ENCODE peak calls at places on chromosomes 1 and 21, in five cellular contexts. One of them, this sample, is unnamed.

GRCh38 chr1:201450721-201451291 is 18.2 kb downstream of the PHLDA3 start:
- DNase-seq in sigmoid colon: peak; percentile 90
- DNase-seq in fibroblast of pulmonary artery: peak; percentile 97
- DNase-seq in hepatocyte: peak; percentile 74
- DNase-seq in progenitor cell of endocrine pancreas: no peak
- DNase-seq in this sample: peak; percentile 69

GRCh38 chr1:92483442-92484170 is 3.1 kb downstream of the GFI1 start:
- DNase-seq in fibroblast of pulmonary artery: no peak
- DNase-seq in hepatocyte: peak; percentile 14
- DNase-seq in sigmoid colon: no peak
- DNase-seq in progenitor cell of endocrine pancreas: peak; percentile 15
- DNase-seq in this sample: no peak

GRCh38 chr1:193070942-193071341 is 11.5 kb downstream of the RO60 start:
- DNase-seq in sigmoid colon: no peak
- DNase-seq in hepatocyte: no peak
- DNase-seq in fibroblast of pulmonary artery: no peak
- DNase-seq in progenitor cell of endocrine pancreas: no peak
- DNase-seq in this sample: no peak

GRCh38 chr1:93304716-93305138 is 41.0 kb upstream of the DR1 start:
- DNase-seq in hepatocyte: peak; percentile 78
- DNase-seq in progenitor cell of endocrine pancreas: no peak
- DNase-seq in sigmoid colon: no peak
- DNase-seq in fibroblast of pulmonary artery: peak; percentile 85
- DNase-seq in this sample: peak; percentile 32

GRCh38 chr1:220880726-220881506 is 1.7 kb downstream of the HLX start:
- DNase-seq in hepatocyte: peak; percentile 60
- DNase-seq in fibroblast of pulmonary artery: peak; percentile 73
- DNase-seq in sigmoid colon: peak; percentile 96
- DNase-seq in progenitor cell of endocrine pancreas: no peak
- DNase-seq in this sample: no peak

GRCh38 chr1:208243522-208243850 is 698 bp downstream of the PLXNA2 start:
- DNase-seq in progenitor cell of endocrine pancreas: no peak
- DNase-seq in sigmoid colon: no peak
- DNase-seq in fibroblast of pulmonary artery: no peak
- DNase-seq in hepatocyte: no peak
- DNase-seq in this sample: peak; percentile 28

GRCh38 chr21:22898061-22898460 is 1899.9 kb downstream of the NCAM2 start:
- DNase-seq in sigmoid colon: no peak
- DNase-seq in progenitor cell of endocrine pancreas: no peak
- DNase-seq in fibroblast of pulmonary artery: no peak
- DNase-seq in hepatocyte: no peak
- DNase-seq in this sample: no peak

GRCh38 chr1:182198006-182198605 is 136.6 kb upstream of the ZNF648 start:
- DNase-seq in hepatocyte: no peak
- DNase-seq in fibroblast of pulmonary artery: no peak
- DNase-seq in sigmoid colon: no peak
- DNase-seq in progenitor cell of endocrine pancreas: no peak
- DNase-seq in this sample: no peak

GRCh38 chr21:14553422-14553821 is 7.3 kb upstream of the SAMSN1 start:
- DNase-seq in progenitor cell of endocrine pancreas: no peak
- DNase-seq in hepatocyte: no peak
- DNase-seq in sigmoid colon: no peak
- DNase-seq in fibroblast of pulmonary artery: no peak
- DNase-seq in this sample: no peak

GRCh38 chr1:200458780-200459179 is 48.9 kb upstream of the ZNF281 start:
- DNase-seq in hepatocyte: no peak
- DNase-seq in progenitor cell of endocrine pancreas: no peak
- DNase-seq in fibroblast of pulmonary artery: no peak
- DNase-seq in sigmoid colon: no peak
- DNase-seq in this sample: no peak

GRCh38 chr1:165062346-165062745 is 294.2 kb downstream of the LMX1A start:
- DNase-seq in fibroblast of pulmonary artery: no peak
- DNase-seq in progenitor cell of endocrine pancreas: no peak
- DNase-seq in sigmoid colon: no peak
- DNase-seq in hepatocyte: no peak
- DNase-seq in this sample: no peak

GRCh38 chr1:3011631-3012510 is 9.4 kb upstream of the ACTRT2 start:
- DNase-seq in fibroblast of pulmonary artery: no peak
- DNase-seq in progenitor cell of endocrine pancreas: no peak
- DNase-seq in hepatocyte: no peak
- DNase-seq in sigmoid colon: peak; percentile 53
- DNase-seq in this sample: no peak

GRCh38 chr1:207020016-207020708 is 12.4 kb downstream of the C1orf116 start:
- DNase-seq in progenitor cell of endocrine pancreas: no peak
- DNase-seq in hepatocyte: peak; percentile 77
- DNase-seq in sigmoid colon: no peak
- DNase-seq in fibroblast of pulmonary artery: no peak
- DNase-seq in this sample: no peak

GRCh38 chr1:52423771-52424170 is 19.4 kb downstream of the PRPF38A start:
- DNase-seq in progenitor cell of endocrine pancreas: no peak
- DNase-seq in hepatocyte: no peak
- DNase-seq in fibroblast of pulmonary artery: no peak
- DNase-seq in sigmoid colon: no peak
- DNase-seq in this sample: no peak

GRCh38 chr21:27477321-27477720 is 510.4 kb upstream of the ADAMTS5 start:
- DNase-seq in sigmoid colon: no peak
- DNase-seq in progenitor cell of endocrine pancreas: no peak
- DNase-seq in fibroblast of pulmonary artery: no peak
- DNase-seq in hepatocyte: no peak
- DNase-seq in this sample: no peak

GRCh38 chr21:31713973-31714740 is 17.8 kb downstream of the SCAF4 start:
- DNase-seq in sigmoid colon: no peak
- DNase-seq in fibroblast of pulmonary artery: no peak
- DNase-seq in progenitor cell of endocrine pancreas: no peak
- DNase-seq in hepatocyte: no peak
- DNase-seq in this sample: no peak

GRCh38 chr1:52633291-52633754 is 355 bp downstream of the SHISAL2A start:
- DNase-seq in progenitor cell of endocrine pancreas: peak; percentile 14
- DNase-seq in hepatocyte: peak; percentile 22
- DNase-seq in fibroblast of pulmonary artery: no peak
- DNase-seq in sigmoid colon: no peak
- DNase-seq in this sample: peak; percentile 34

GRCh38 chr1:220887868-220888664 is 8.8 kb downstream of the HLX start:
- DNase-seq in hepatocyte: no peak
- DNase-seq in progenitor cell of endocrine pancreas: no peak
- DNase-seq in sigmoid colon: no peak
- DNase-seq in fibroblast of pulmonary artery: no peak
- DNase-seq in this sample: no peak

GRCh38 chr1:55146781-55147180 is 68.4 kb downstream of the USP24 start:
- DNase-seq in sigmoid colon: peak; percentile 73
- DNase-seq in fibroblast of pulmonary artery: peak; percentile 31
- DNase-seq in hepatocyte: no peak
- DNase-seq in progenitor cell of endocrine pancreas: no peak
- DNase-seq in this sample: no peak

GRCh38 chr1:185996211-185996610 is 262.0 kb downstream of the HMCN1 start:
- DNase-seq in sigmoid colon: no peak
- DNase-seq in fibroblast of pulmonary artery: peak; percentile 67
- DNase-seq in progenitor cell of endocrine pancreas: no peak
- DNase-seq in hepatocyte: no peak
- DNase-seq in this sample: no peak

GRCh38 chr1:86470859-86471258 is 2.1 kb downstream of the CLCA1 start:
- DNase-seq in sigmoid colon: no peak
- DNase-seq in progenitor cell of endocrine pancreas: no peak
- DNase-seq in hepatocyte: no peak
- DNase-seq in fibroblast of pulmonary artery: no peak
- DNase-seq in this sample: no peak

GRCh38 chr1:71242239-71242638 is 161.4 kb upstream of the ZRANB2 start:
- DNase-seq in sigmoid colon: no peak
- DNase-seq in fibroblast of pulmonary artery: no peak
- DNase-seq in progenitor cell of endocrine pancreas: no peak
- DNase-seq in hepatocyte: no peak
- DNase-seq in this sample: no peak

GRCh38 chr21:42863504-42863870 is 15.9 kb downstream of the WDR4 start:
- DNase-seq in progenitor cell of endocrine pancreas: no peak
- DNase-seq in sigmoid colon: no peak
- DNase-seq in fibroblast of pulmonary artery: peak; percentile 13
- DNase-seq in hepatocyte: no peak
- DNase-seq in this sample: no peak

GRCh38 chr1:162696286-162696862 is 64.1 kb downstream of the DDR2 start:
- DNase-seq in hepatocyte: peak; percentile 86
- DNase-seq in progenitor cell of endocrine pancreas: peak; percentile 49
- DNase-seq in sigmoid colon: peak; percentile 95
- DNase-seq in fibroblast of pulmonary artery: peak; percentile 95
- DNase-seq in this sample: peak; percentile 59

GRCh38 chr1:143691400-143691891 is 280.3 kb downstream of the FAM72C start:
- DNase-seq in sigmoid colon: no peak
- DNase-seq in fibroblast of pulmonary artery: no peak
- DNase-seq in hepatocyte: no peak
- DNase-seq in progenitor cell of endocrine pancreas: no peak
- DNase-seq in this sample: no peak

GRCh38 chr21:18041012-18041411 is 203.6 kb upstream of the CHODL start:
- DNase-seq in hepatocyte: peak; percentile 25
- DNase-seq in fibroblast of pulmonary artery: peak; percentile 17
- DNase-seq in sigmoid colon: no peak
- DNase-seq in progenitor cell of endocrine pancreas: no peak
- DNase-seq in this sample: peak; percentile 29

GRCh38 chr1:107262472-107263286 is 121.8 kb downstream of the NTNG1 start:
- DNase-seq in hepatocyte: no peak
- DNase-seq in progenitor cell of endocrine pancreas: no peak
- DNase-seq in sigmoid colon: no peak
- DNase-seq in fibroblast of pulmonary artery: no peak
- DNase-seq in this sample: no peak

GRCh38 chr1:204408074-204408507 is 3.5 kb downstream of the PPP1R15B start:
- DNase-seq in sigmoid colon: peak; percentile 93
- DNase-seq in fibroblast of pulmonary artery: peak; percentile 80
- DNase-seq in hepatocyte: peak; percentile 57
- DNase-seq in progenitor cell of endocrine pancreas: no peak
- DNase-seq in this sample: no peak

GRCh38 chr1:173451981-173452380 is 25.2 kb upstream of the PRDX6 start:
- DNase-seq in sigmoid colon: peak; percentile 86
- DNase-seq in progenitor cell of endocrine pancreas: no peak
- DNase-seq in fibroblast of pulmonary artery: peak; percentile 21
- DNase-seq in hepatocyte: no peak
- DNase-seq in this sample: no peak

GRCh38 chr1:235864965-235865525 is 1.7 kb downstream of the LYST start:
- DNase-seq in progenitor cell of endocrine pancreas: no peak
- DNase-seq in hepatocyte: no peak
- DNase-seq in sigmoid colon: no peak
- DNase-seq in fibroblast of pulmonary artery: no peak
- DNase-seq in this sample: no peak

GRCh38 chr1:10681296-10682113 is 114.9 kb downstream of the CASZ1 start:
- DNase-seq in progenitor cell of endocrine pancreas: no peak
- DNase-seq in hepatocyte: no peak
- DNase-seq in fibroblast of pulmonary artery: no peak
- DNase-seq in sigmoid colon: no peak
- DNase-seq in this sample: no peak

GRCh38 chr1:228697209-228698016 is 37.9 kb upstream of the RHOU start:
- DNase-seq in hepatocyte: peak; percentile 78
- DNase-seq in progenitor cell of endocrine pancreas: no peak
- DNase-seq in sigmoid colon: peak; percentile 80
- DNase-seq in fibroblast of pulmonary artery: peak; percentile 96
- DNase-seq in this sample: no peak

GRCh38 chr1:228689255-228689654 is 46.0 kb upstream of the RHOU start:
- DNase-seq in fibroblast of pulmonary artery: no peak
- DNase-seq in hepatocyte: no peak
- DNase-seq in progenitor cell of endocrine pancreas: no peak
- DNase-seq in sigmoid colon: no peak
- DNase-seq in this sample: no peak

GRCh38 chr1:228687562-228687961 is 47.7 kb upstream of the RHOU start:
- DNase-seq in hepatocyte: no peak
- DNase-seq in sigmoid colon: no peak
- DNase-seq in progenitor cell of endocrine pancreas: no peak
- DNase-seq in fibroblast of pulmonary artery: no peak
- DNase-seq in this sample: no peak

GRCh38 chr1:228695015-228695955 is 40.0 kb upstream of the RHOU start:
- DNase-seq in hepatocyte: no peak
- DNase-seq in fibroblast of pulmonary artery: no peak
- DNase-seq in sigmoid colon: no peak
- DNase-seq in progenitor cell of endocrine pancreas: no peak
- DNase-seq in this sample: no peak

GRCh38 chr1:228691926-228692325 is 43.4 kb upstream of the RHOU start:
- DNase-seq in progenitor cell of endocrine pancreas: no peak
- DNase-seq in fibroblast of pulmonary artery: peak; percentile 74
- DNase-seq in sigmoid colon: no peak
- DNase-seq in hepatocyte: peak; percentile 68
- DNase-seq in this sample: peak; percentile 16
- TF ChIP-seq CTCF in progenitor cell of endocrine pancreas: peak; percentile 58
- TF ChIP-seq CTCF in fibroblast of pulmonary artery: peak; percentile 42
- TF ChIP-seq CTCF in sigmoid colon: no peak
- TF ChIP-seq CTCF in hepatocyte: peak; percentile 58
- TF ChIP-seq CTCF in this sample: peak; percentile 32

DNA sequence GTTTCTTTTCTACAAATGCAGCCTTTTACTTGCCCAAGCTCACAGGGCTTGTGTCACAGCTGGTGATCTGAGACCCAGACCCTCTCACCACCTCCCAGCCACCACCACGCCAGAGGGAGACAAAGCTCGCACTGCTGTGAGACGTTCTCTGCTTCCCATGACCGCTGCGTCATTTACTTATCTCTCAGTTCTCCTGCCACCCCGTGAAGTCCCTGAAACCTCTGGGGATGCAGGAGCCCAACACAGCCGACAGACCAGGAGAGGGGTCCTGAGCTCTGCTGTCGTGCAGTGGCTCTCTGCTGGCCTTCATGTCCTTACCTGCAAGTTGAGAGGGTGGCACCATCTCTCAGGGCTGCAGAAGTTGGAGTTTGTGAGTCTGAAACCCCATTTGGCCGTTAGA is 77.7 kb downstream of the SLC16A1 start:
- DNase-seq in hepatocyte: no peak
- DNase-seq in progenitor cell of endocrine pancreas: no peak
- DNase-seq in sigmoid colon: no peak
- DNase-seq in fibroblast of pulmonary artery: no peak
- DNase-seq in this sample: no peak
- TF ChIP-seq CTCF in hepatocyte: no peak
- TF ChIP-seq CTCF in progenitor cell of endocrine pancreas: no peak
- TF ChIP-seq CTCF in sigmoid colon: no peak
- TF ChIP-seq CTCF in fibroblast of pulmonary artery: no peak
- TF ChIP-seq CTCF in this sample: no peak

DNA sequence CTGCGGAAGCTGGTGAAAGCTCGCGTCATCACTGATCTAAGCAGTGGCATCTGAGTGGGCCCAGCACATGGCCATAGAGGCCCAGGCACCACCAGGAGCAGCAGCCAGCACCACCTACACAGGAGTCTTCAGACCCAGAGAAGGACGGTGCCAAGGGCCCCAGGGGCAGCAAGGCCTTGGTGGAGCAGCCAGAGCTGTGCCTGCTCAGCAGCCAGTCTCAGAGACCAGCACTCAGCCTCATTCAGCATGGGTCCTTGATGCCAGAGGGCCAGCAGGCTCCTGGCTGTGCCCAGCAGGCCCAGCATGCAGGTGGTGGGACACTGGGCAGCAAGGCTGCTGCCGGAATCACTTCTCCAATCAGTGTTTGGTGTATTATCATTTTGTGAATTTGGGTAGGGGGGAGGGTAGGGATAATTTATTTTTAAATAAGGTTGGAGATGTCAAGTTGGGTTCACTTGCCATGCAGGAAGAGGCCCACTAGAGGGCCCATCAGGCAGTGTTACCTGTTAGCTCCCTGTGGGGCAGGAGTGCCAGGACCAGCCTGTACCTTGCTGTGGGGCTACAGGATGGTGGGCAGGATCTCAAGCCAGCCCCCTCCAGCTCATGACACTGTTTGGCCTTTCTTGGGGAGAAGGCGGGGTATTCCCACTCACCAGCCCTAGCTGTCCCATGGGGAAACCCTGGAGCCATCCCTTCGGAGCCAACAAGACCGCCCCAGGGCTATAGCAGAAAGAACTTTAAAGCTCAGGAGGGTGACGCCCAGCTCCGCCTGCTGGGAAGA is 3.2 kb upstream of the ARTN start:
- DNase-seq in progenitor cell of endocrine pancreas: no peak
- DNase-seq in sigmoid colon: peak; percentile 51
- DNase-seq in hepatocyte: no peak
- DNase-seq in fibroblast of pulmonary artery: no peak
- DNase-seq in this sample: peak; percentile 40
- TF ChIP-seq CTCF in progenitor cell of endocrine pancreas: peak; percentile 66
- TF ChIP-seq CTCF in sigmoid colon: no peak
- TF ChIP-seq CTCF in hepatocyte: peak; percentile 27
- TF ChIP-seq CTCF in fibroblast of pulmonary artery: peak; percentile 35
- TF ChIP-seq CTCF in this sample: peak; percentile 68

GRCh38 chr21:34360488-34361241 is 3.1 kb upstream of the KCNE2 start:
- DNase-seq in hepatocyte: no peak
- DNase-seq in progenitor cell of endocrine pancreas: no peak
- DNase-seq in fibroblast of pulmonary artery: no peak
- DNase-seq in sigmoid colon: no peak
- DNase-seq in this sample: no peak
- TF ChIP-seq CTCF in hepatocyte: no peak
- TF ChIP-seq CTCF in progenitor cell of endocrine pancreas: no peak
- TF ChIP-seq CTCF in fibroblast of pulmonary artery: no peak
- TF ChIP-seq CTCF in sigmoid colon: no peak
- TF ChIP-seq CTCF in this sample: no peak